ENCODE peak calls at places on chromosomes 16 and 17, in four cellular contexts. U, P, R and N are unnamed samples. For H3K9me3 and H3K4me1, the result is how much of the 10 kb centered on the place peaks cover.

GRCh38 chr17:80224683-80225082 is 4.5 kb downstream of the SLC26A11 start:
- DNase-seq in R (peak), U (no peak), P (no peak), N (no peak)

GRCh38 chr17:69357701-69358100 is 30.8 kb upstream of the ABCA5 start:
- DNase-seq in R (no peak), P (no peak), U (no peak), N (no peak)

GRCh38 chr17:19539040-19539399 is 5.4 kb downstream of the SLC47A1 start:
- DNase-seq in P (no peak), R (no peak), U (no peak), N (no peak)

GRCh38 chr17:57892820-57893595 is 43.2 kb upstream of the MRPS23 start:
- DNase-seq in U (peak), R (peak), P (no peak), N (peak)

GRCh38 chr17:6070280-6070894 is at the start of gene WSCD1:
- DNase-seq in U (peak), R (no peak), P (no peak), N (peak)

GRCh38 chr16:12002447-12003006 is 26.0 kb downstream of the SNX29 start:
- DNase-seq in R (no peak), U (no peak), P (no peak), N (no peak)

GRCh38 chr16:85829751-85830445 is 30.4 kb downstream of the COX4I1 start:
- DNase-seq in R (peak), P (no peak), U (no peak), N (no peak)

GRCh38 chr17:41985919-41986318 is 19.3 kb downstream of the CNP start:
- DNase-seq in U (no peak), P (no peak), R (no peak), N (no peak)

GRCh38 chr16:54927125-54928015 is 3.3 kb upstream of the IRX5 start:
- DNase-seq in R (no peak), P (no peak), U (no peak), N (no peak)

GRCh38 chr16:29824589-29825144 is 4.4 kb downstream of the MVP start:
- DNase-seq in U (no peak), P (no peak), R (no peak), N (no peak)

GRCh38 chr17:50295021-50295420 is 20.8 kb downstream of the TMEM92 start:
- DNase-seq in P (no peak), R (no peak), U (no peak), N (no peak)

GRCh38 chr17:29177871-29178749 is 2.1 kb downstream of the MYO18A start:
- DNase-seq in U (no peak), P (no peak), R (peak), N (no peak)

GRCh38 chr17:66805567-66805966 is 29.4 kb upstream of the CACNG5 start:
- DNase-seq in R (no peak), U (no peak), P (no peak), N (no peak)

GRCh38 chr16:5502467-5502869 is 404.9 kb upstream of the EEF2KMT start:
- DNase-seq in U (peak), R (peak), P (no peak), N (no peak)

GRCh38 chr16:88344411-88345030 is 38.2 kb upstream of the ZNF469 start:
- DNase-seq in U (no peak), P (no peak), R (no peak), N (peak)

GRCh38 chr16:87724490-87725291 is 41.1 kb downstream of the KLHDC4 start:
- DNase-seq in R (no peak), U (no peak), P (peak), N (no peak)

GRCh38 chr17:52383493-52384100 is 225.1 kb upstream of the CA10 start:
- DNase-seq in P (no peak), R (peak), U (peak), N (no peak)

GRCh38 chr17:73393962-73394361 is 82.2 kb upstream of the CDC42EP4 start:
- DNase-seq in P (no peak), U (no peak), R (peak), N (no peak)

GRCh38 chr16:84851192-84852127 is 31.7 kb downstream of the CRISPLD2 start:
- DNase-seq in R (no peak), U (no peak), P (no peak), N (no peak)

GRCh38 chr17:54785643-54786258 is 114.9 kb upstream of the TOM1L1 start:
- DNase-seq in R (no peak), U (no peak), P (no peak), N (no peak)

GRCh38 chr17:14316131-14316854 is 15.4 kb downstream of the HS3ST3B1 start:
- DNase-seq in P (no peak), U (no peak), R (no peak), N (no peak)

GRCh38 chr17:48825446-48826381 is 5.1 kb upstream of the CALCOCO2 start:
- DNase-seq in R (no peak), U (no peak), P (no peak), N (no peak)

GRCh38 chr17:81572499-81573030 is 20.4 kb upstream of the FAAP100 start:
- DNase-seq in P (no peak), R (no peak), U (no peak), N (no peak)

GRCh38 chr17:50638851-50639767 is 4.4 kb downstream of the ABCC3 start:
- DNase-seq in R (peak), P (no peak), U (no peak), N (peak)

GRCh38 chr16:75311383-75311938 is 60.0 kb upstream of the BCAR1 start:
- DNase-seq in R (no peak), P (no peak), U (no peak), N (no peak)

GRCh38 chr17:57135748-57136342 is 50.8 kb downstream of the AKAP1 start:
- DNase-seq in P (no peak), U (no peak), R (no peak), N (no peak)

GRCh38 chr17:58328195-58329034 is at the start of gene TSPOAP1:
- DNase-seq in U (peak), R (peak), P (peak), N (no peak)

GRCh38 chr17:13510062-13510461 is 91.7 kb downstream of the HS3ST3A1 start:
- DNase-seq in R (no peak), P (no peak), U (no peak), N (no peak)

GRCh38 chr16:78770353-78771091 is 671.1 kb downstream of the WWOX start:
- DNase-seq in R (peak), P (peak), U (peak), N (peak)

GRCh38 chr17:76546556-76547182 is 6.8 kb downstream of the PRCD start:
- DNase-seq in U (no peak), P (no peak), R (no peak), N (no peak)

GRCh38 chr17:66790476-66791061 is 44.3 kb upstream of the CACNG5 start:
- DNase-seq in R (no peak), U (no peak), P (no peak), N (no peak)

GRCh38 chr17:80126449-80126715 is 20.5 kb downstream of the EIF4A3 start:
- DNase-seq in P (no peak), R (no peak), U (no peak), N (no peak)

GRCh38 chr17:43350888-43351361 is 47.9 kb upstream of the ARL4D start:
- DNase-seq in P (no peak), R (no peak), U (no peak), N (no peak)
- H3K9me3 ChIP-seq in P (under half), R (under half), U (under half), N (under half)

GRCh38 chr17:17960500-17961050 is 11.6 kb downstream of the TOM1L2 start:
- DNase-seq in R (no peak), U (no peak), P (no peak), N (no peak)

GRCh38 chr17:17952691-17953090 is 19.5 kb downstream of the TOM1L2 start:
- DNase-seq in P (no peak), R (peak), U (no peak), N (no peak)

GRCh38 chr17:17959520-17960361 is 12.5 kb downstream of the TOM1L2 start:
- DNase-seq in R (no peak), P (no peak), U (no peak), N (no peak)

GRCh38 chr17:17954079-17954478 is 18.1 kb downstream of the TOM1L2 start:
- DNase-seq in P (no peak), R (no peak), U (no peak), N (no peak)

GRCh38 chr17:17957584-17957916 is 14.7 kb downstream of the TOM1L2 start:
- DNase-seq in P (no peak), R (no peak), U (no peak), N (no peak)
- H3K4me1 ChIP-seq in P (under half), R (under half), U (under half), N (under half)

GRCh38 chr16:608019-608418 is 18.2 kb downstream of the RAB40C start:
- DNase-seq in R (peak), U (no peak), P (no peak), N (no peak)
- H3K9me3 ChIP-seq in R (under half), U (under half), P (under half), N (under half)

GRCh38 chr16:49700222-49700927 is 155.5 kb downstream of the ZNF423 start:
- DNase-seq in P (no peak), R (peak), U (peak), N (no peak)

GRCh38 chr16:49701867-49702494 is 153.9 kb downstream of the ZNF423 start:
- DNase-seq in R (peak), P (no peak), U (peak), N (no peak)

GRCh38 chr16:49698931-49699715 is 156.8 kb downstream of the ZNF423 start:
- DNase-seq in R (no peak), P (no peak), U (no peak), N (no peak)

GRCh38 chr16:49699718-49700117 is 156.2 kb downstream of the ZNF423 start:
- DNase-seq in P (no peak), U (no peak), R (no peak), N (no peak)

DNA sequence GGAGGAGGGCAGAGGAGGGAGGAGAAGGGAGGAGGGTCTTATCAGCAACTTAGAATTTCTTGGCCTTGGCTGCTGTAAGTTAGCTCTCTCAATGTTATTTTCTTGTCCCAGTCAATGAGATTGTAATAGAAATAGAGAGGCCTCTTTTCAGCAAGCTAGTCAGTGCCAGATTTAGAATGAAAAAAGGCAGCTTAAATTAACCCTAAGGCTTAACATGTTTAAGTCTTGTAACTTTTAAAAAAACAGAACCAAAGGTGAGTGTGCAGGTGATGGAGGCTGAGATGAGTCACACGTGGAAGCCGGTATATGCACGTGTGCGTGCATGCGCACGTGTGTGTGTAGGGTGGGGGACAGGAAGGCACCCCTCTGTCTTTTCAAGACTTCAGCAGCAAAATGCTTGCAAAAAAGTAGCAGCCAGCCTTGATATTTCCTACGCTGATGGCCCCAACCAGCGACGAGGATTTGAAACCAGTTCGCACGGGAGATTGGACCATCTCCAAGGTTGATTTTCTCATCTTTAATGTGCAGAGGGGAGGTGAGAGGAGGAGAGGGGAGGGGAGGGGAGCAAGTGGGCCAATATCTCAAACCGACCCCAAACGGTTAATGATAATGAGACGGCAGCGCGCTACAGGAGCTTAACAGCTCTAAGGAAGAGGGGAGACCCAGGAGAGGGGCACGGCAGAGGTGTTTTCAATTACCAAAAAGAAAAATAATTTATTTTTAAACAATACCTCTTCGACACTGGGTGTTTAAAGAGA is 154.8 kb downstream of the ZNF423 start:
- DNase-seq in R (no peak), P (no peak), U (no peak), N (no peak)
- H3K4me1 ChIP-seq in R (under half), P (under half), U (half or more), N (under half)

DNA sequence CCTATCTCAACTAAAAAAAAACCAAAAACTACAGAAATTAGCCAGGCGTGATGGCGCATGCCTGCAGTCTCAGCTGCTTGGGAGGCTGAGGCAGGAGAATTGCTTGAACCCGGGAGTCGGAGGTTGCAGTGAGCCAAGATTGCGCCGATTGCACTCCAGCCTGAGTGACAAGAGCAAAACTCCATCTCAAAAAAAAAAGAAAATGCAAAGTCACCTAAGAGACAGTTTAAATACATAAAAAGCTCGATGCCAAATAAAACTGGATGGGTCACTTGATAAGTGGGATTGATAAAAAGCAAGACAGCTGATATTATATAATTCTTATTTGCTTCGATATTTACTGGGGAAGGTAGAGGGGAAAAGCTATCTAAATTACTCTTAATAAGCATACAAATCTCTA is 15.8 kb upstream of the KANSL1 start:
- DNase-seq in R (no peak), P (no peak), U (no peak), N (no peak)
- H3K9me3 ChIP-seq in R (under half), P (under half), U (under half), N (under half)